ENCODE peak calls at places on chromosome 6, in ten cellular contexts. One of them, this sample, is unnamed.

GRCh38 chr6:56709650-56710049 is 67.0 kb upstream of the DST start:
- DNase-seq in choroid plexus epithelial cell: no peak
- DNase-seq in AG20443: no peak
- DNase-seq in midbrain: no peak
- DNase-seq in mucosa of gallbladder: no peak
- DNase-seq in GM23338: peak; percentile 50
- DNase-seq in iPS DF 19.7: no peak
- DNase-seq in activated CD4-positive, CD25-positive, alpha-beta regulatory T cell: no peak
- DNase-seq in Daoy: no peak
- DNase-seq in NCI-H748 treated with DMSO at 0.1 percent for 48 hours: no peak
- DNase-seq in this sample: no peak

GRCh38 chr6:139977887-139978332 is 603.5 kb upstream of the CITED2 start:
- DNase-seq in midbrain: no peak
- DNase-seq in NCI-H748 treated with DMSO at 0.1 percent for 48 hours: no peak
- DNase-seq in GM23338: no peak
- DNase-seq in activated CD4-positive, CD25-positive, alpha-beta regulatory T cell: no peak
- DNase-seq in iPS DF 19.7: no peak
- DNase-seq in choroid plexus epithelial cell: peak; percentile 90
- DNase-seq in Daoy: peak; percentile 46
- DNase-seq in mucosa of gallbladder: no peak
- DNase-seq in AG20443: peak; percentile 54
- DNase-seq in this sample: peak; percentile 57

GRCh38 chr6:85002847-85003246 is 238.4 kb upstream of the TBX18 start:
- DNase-seq in activated CD4-positive, CD25-positive, alpha-beta regulatory T cell: no peak
- DNase-seq in AG20443: no peak
- DNase-seq in iPS DF 19.7: no peak
- DNase-seq in NCI-H748 treated with DMSO at 0.1 percent for 48 hours: no peak
- DNase-seq in mucosa of gallbladder: no peak
- DNase-seq in midbrain: no peak
- DNase-seq in Daoy: no peak
- DNase-seq in choroid plexus epithelial cell: no peak
- DNase-seq in GM23338: no peak
- DNase-seq in this sample: no peak

GRCh38 chr6:71404145-71404966 is 115.7 kb downstream of the OGFRL1 start:
- DNase-seq in GM23338: peak; percentile 62
- DNase-seq in iPS DF 19.7: peak; percentile 57
- DNase-seq in mucosa of gallbladder: peak; percentile 36
- DNase-seq in Daoy: peak; percentile 90
- DNase-seq in midbrain: no peak
- DNase-seq in AG20443: peak; percentile 51
- DNase-seq in activated CD4-positive, CD25-positive, alpha-beta regulatory T cell: no peak
- DNase-seq in choroid plexus epithelial cell: peak; percentile 90
- DNase-seq in NCI-H748 treated with DMSO at 0.1 percent for 48 hours: no peak
- DNase-seq in this sample: peak; percentile 85

GRCh38 chr6:39927159-39927558 is 7.1 kb downstream of the MOCS1 start:
- DNase-seq in NCI-H748 treated with DMSO at 0.1 percent for 48 hours: no peak
- DNase-seq in choroid plexus epithelial cell: peak; percentile 63
- DNase-seq in iPS DF 19.7: no peak
- DNase-seq in mucosa of gallbladder: no peak
- DNase-seq in midbrain: no peak
- DNase-seq in Daoy: peak; percentile 61
- DNase-seq in GM23338: no peak
- DNase-seq in activated CD4-positive, CD25-positive, alpha-beta regulatory T cell: no peak
- DNase-seq in AG20443: no peak
- DNase-seq in this sample: peak; percentile 38

GRCh38 chr6:80438728-80439127 is 332.3 kb downstream of the BCKDHB start:
- DNase-seq in mucosa of gallbladder: no peak
- DNase-seq in Daoy: peak; percentile 75
- DNase-seq in choroid plexus epithelial cell: peak; percentile 82
- DNase-seq in activated CD4-positive, CD25-positive, alpha-beta regulatory T cell: no peak
- DNase-seq in AG20443: peak; percentile 70
- DNase-seq in GM23338: peak; percentile 36
- DNase-seq in midbrain: no peak
- DNase-seq in NCI-H748 treated with DMSO at 0.1 percent for 48 hours: no peak
- DNase-seq in iPS DF 19.7: no peak
- DNase-seq in this sample: peak; percentile 67

GRCh38 chr6:44298864-44299263 is 14.3 kb downstream of the AARS2 start:
- DNase-seq in activated CD4-positive, CD25-positive, alpha-beta regulatory T cell: no peak
- DNase-seq in mucosa of gallbladder: no peak
- DNase-seq in GM23338: no peak
- DNase-seq in midbrain: no peak
- DNase-seq in AG20443: no peak
- DNase-seq in NCI-H748 treated with DMSO at 0.1 percent for 48 hours: no peak
- DNase-seq in choroid plexus epithelial cell: no peak
- DNase-seq in Daoy: no peak
- DNase-seq in iPS DF 19.7: no peak
- DNase-seq in this sample: no peak

GRCh38 chr6:120938876-120939231 is 395.4 kb downstream of the TBC1D32 start:
- DNase-seq in Daoy: no peak
- DNase-seq in mucosa of gallbladder: no peak
- DNase-seq in GM23338: no peak
- DNase-seq in iPS DF 19.7: no peak
- DNase-seq in midbrain: no peak
- DNase-seq in activated CD4-positive, CD25-positive, alpha-beta regulatory T cell: no peak
- DNase-seq in choroid plexus epithelial cell: no peak
- DNase-seq in NCI-H748 treated with DMSO at 0.1 percent for 48 hours: no peak
- DNase-seq in AG20443: no peak
- DNase-seq in this sample: no peak

GRCh38 chr6:33552252-33552651 is 27.8 kb downstream of the BAK1 start:
- DNase-seq in choroid plexus epithelial cell: no peak
- DNase-seq in activated CD4-positive, CD25-positive, alpha-beta regulatory T cell: no peak
- DNase-seq in Daoy: no peak
- DNase-seq in iPS DF 19.7: no peak
- DNase-seq in mucosa of gallbladder: no peak
- DNase-seq in GM23338: no peak
- DNase-seq in AG20443: no peak
- DNase-seq in NCI-H748 treated with DMSO at 0.1 percent for 48 hours: no peak
- DNase-seq in midbrain: no peak
- DNase-seq in this sample: no peak

GRCh38 chr6:19337103-19337502 is 500.1 kb upstream of the ID4 start:
- DNase-seq in activated CD4-positive, CD25-positive, alpha-beta regulatory T cell: no peak
- DNase-seq in Daoy: no peak
- DNase-seq in GM23338: no peak
- DNase-seq in AG20443: no peak
- DNase-seq in mucosa of gallbladder: no peak
- DNase-seq in choroid plexus epithelial cell: no peak
- DNase-seq in iPS DF 19.7: no peak
- DNase-seq in NCI-H748 treated with DMSO at 0.1 percent for 48 hours: no peak
- DNase-seq in midbrain: no peak
- DNase-seq in this sample: no peak

GRCh38 chr6:167744681-167745659 is 81.7 kb upstream of the AFDN start:
- DNase-seq in activated CD4-positive, CD25-positive, alpha-beta regulatory T cell: no peak
- DNase-seq in choroid plexus epithelial cell: no peak
- DNase-seq in Daoy: no peak
- DNase-seq in NCI-H748 treated with DMSO at 0.1 percent for 48 hours: no peak
- DNase-seq in GM23338: no peak
- DNase-seq in iPS DF 19.7: no peak
- DNase-seq in AG20443: no peak
- DNase-seq in midbrain: no peak
- DNase-seq in mucosa of gallbladder: no peak
- DNase-seq in this sample: no peak

GRCh38 chr6:139030539-139030938 is 2.0 kb downstream of the ABRACL start:
- DNase-seq in Daoy: no peak
- DNase-seq in iPS DF 19.7: no peak
- DNase-seq in midbrain: no peak
- DNase-seq in choroid plexus epithelial cell: no peak
- DNase-seq in NCI-H748 treated with DMSO at 0.1 percent for 48 hours: peak; percentile 33
- DNase-seq in mucosa of gallbladder: no peak
- DNase-seq in GM23338: no peak
- DNase-seq in activated CD4-positive, CD25-positive, alpha-beta regulatory T cell: no peak
- DNase-seq in AG20443: no peak
- DNase-seq in this sample: no peak

GRCh38 chr6:165049362-165049761 is 260.0 kb downstream of the C6orf118 start:
- DNase-seq in NCI-H748 treated with DMSO at 0.1 percent for 48 hours: peak; percentile 37
- DNase-seq in GM23338: peak; percentile 89
- DNase-seq in choroid plexus epithelial cell: peak; percentile 2
- DNase-seq in iPS DF 19.7: peak; percentile 75
- DNase-seq in Daoy: peak; percentile 7
- DNase-seq in midbrain: peak; percentile 3
- DNase-seq in AG20443: peak; percentile 18
- DNase-seq in mucosa of gallbladder: peak; percentile 67
- DNase-seq in activated CD4-positive, CD25-positive, alpha-beta regulatory T cell: no peak
- DNase-seq in this sample: no peak

GRCh38 chr6:73134588-73134987 is 90.7 kb downstream of the KHDC1L start:
- DNase-seq in activated CD4-positive, CD25-positive, alpha-beta regulatory T cell: no peak
- DNase-seq in Daoy: peak; percentile 48
- DNase-seq in AG20443: peak; percentile 35
- DNase-seq in midbrain: no peak
- DNase-seq in mucosa of gallbladder: no peak
- DNase-seq in NCI-H748 treated with DMSO at 0.1 percent for 48 hours: no peak
- DNase-seq in GM23338: peak; percentile 92
- DNase-seq in iPS DF 19.7: peak; percentile 72
- DNase-seq in choroid plexus epithelial cell: peak; percentile 58
- DNase-seq in this sample: peak; percentile 6

GRCh38 chr6:157186785-157187181 is 136.5 kb downstream of the TMEM242 start:
- DNase-seq in Daoy: no peak
- DNase-seq in AG20443: no peak
- DNase-seq in choroid plexus epithelial cell: no peak
- DNase-seq in activated CD4-positive, CD25-positive, alpha-beta regulatory T cell: no peak
- DNase-seq in NCI-H748 treated with DMSO at 0.1 percent for 48 hours: no peak
- DNase-seq in midbrain: no peak
- DNase-seq in iPS DF 19.7: no peak
- DNase-seq in GM23338: no peak
- DNase-seq in mucosa of gallbladder: no peak
- DNase-seq in this sample: no peak

GRCh38 chr6:41200296-41200900 is 551 bp downstream of the TREML2 start:
- DNase-seq in AG20443: no peak
- DNase-seq in Daoy: peak; percentile 26
- DNase-seq in iPS DF 19.7: no peak
- DNase-seq in midbrain: no peak
- DNase-seq in choroid plexus epithelial cell: peak; percentile 56
- DNase-seq in mucosa of gallbladder: no peak
- DNase-seq in activated CD4-positive, CD25-positive, alpha-beta regulatory T cell: no peak
- DNase-seq in NCI-H748 treated with DMSO at 0.1 percent for 48 hours: no peak
- DNase-seq in GM23338: peak; percentile 35
- DNase-seq in this sample: no peak

GRCh38 chr6:148501178-148501590 is 158.5 kb downstream of the SASH1 start:
- DNase-seq in mucosa of gallbladder: no peak
- DNase-seq in GM23338: no peak
- DNase-seq in AG20443: peak; percentile 84
- DNase-seq in choroid plexus epithelial cell: peak; percentile 85
- DNase-seq in NCI-H748 treated with DMSO at 0.1 percent for 48 hours: no peak
- DNase-seq in iPS DF 19.7: no peak
- DNase-seq in midbrain: no peak
- DNase-seq in Daoy: peak; percentile 95
- DNase-seq in activated CD4-positive, CD25-positive, alpha-beta regulatory T cell: no peak
- DNase-seq in this sample: peak; percentile 93

GRCh38 chr6:135281907-135282306 is 100.8 kb downstream of the MYB start:
- DNase-seq in choroid plexus epithelial cell: no peak
- DNase-seq in midbrain: no peak
- DNase-seq in GM23338: no peak
- DNase-seq in AG20443: no peak
- DNase-seq in NCI-H748 treated with DMSO at 0.1 percent for 48 hours: no peak
- DNase-seq in mucosa of gallbladder: no peak
- DNase-seq in iPS DF 19.7: no peak
- DNase-seq in Daoy: no peak
- DNase-seq in activated CD4-positive, CD25-positive, alpha-beta regulatory T cell: no peak
- DNase-seq in this sample: no peak

GRCh38 chr6:126824226-126824625 is 294.2 kb upstream of the RSPO3 start:
- DNase-seq in midbrain: no peak
- DNase-seq in activated CD4-positive, CD25-positive, alpha-beta regulatory T cell: no peak
- DNase-seq in iPS DF 19.7: no peak
- DNase-seq in GM23338: peak; percentile 66
- DNase-seq in choroid plexus epithelial cell: peak; percentile 52
- DNase-seq in Daoy: no peak
- DNase-seq in mucosa of gallbladder: no peak
- DNase-seq in NCI-H748 treated with DMSO at 0.1 percent for 48 hours: no peak
- DNase-seq in AG20443: no peak
- DNase-seq in this sample: no peak

GRCh38 chr6:17393335-17394191 is at the start of gene CAP2:
- DNase-seq in midbrain: peak; percentile 29
- DNase-seq in Daoy: peak; percentile 84
- DNase-seq in AG20443: peak; percentile 86
- DNase-seq in NCI-H748 treated with DMSO at 0.1 percent for 48 hours: peak; percentile 63
- DNase-seq in iPS DF 19.7: peak; percentile 57
- DNase-seq in GM23338: peak; percentile 88
- DNase-seq in choroid plexus epithelial cell: peak; percentile 32
- DNase-seq in activated CD4-positive, CD25-positive, alpha-beta regulatory T cell: no peak
- DNase-seq in mucosa of gallbladder: peak; percentile 51
- DNase-seq in this sample: peak; percentile 51

GRCh38 chr6:129567374-129567773 is 142.6 kb downstream of the ARHGAP18 start:
- DNase-seq in midbrain: no peak
- DNase-seq in iPS DF 19.7: no peak
- DNase-seq in AG20443: no peak
- DNase-seq in mucosa of gallbladder: no peak
- DNase-seq in Daoy: peak; percentile 27
- DNase-seq in GM23338: peak; percentile 87
- DNase-seq in choroid plexus epithelial cell: peak; percentile 60
- DNase-seq in activated CD4-positive, CD25-positive, alpha-beta regulatory T cell: no peak
- DNase-seq in NCI-H748 treated with DMSO at 0.1 percent for 48 hours: no peak
- DNase-seq in this sample: peak; percentile 28

GRCh38 chr6:33771342-33772113 is 17.4 kb downstream of the LEMD2 start:
- DNase-seq in GM23338: peak; percentile 96
- DNase-seq in NCI-H748 treated with DMSO at 0.1 percent for 48 hours: no peak
- DNase-seq in Daoy: peak; percentile 97
- DNase-seq in choroid plexus epithelial cell: peak; percentile 100
- DNase-seq in activated CD4-positive, CD25-positive, alpha-beta regulatory T cell: peak; percentile 18
- DNase-seq in iPS DF 19.7: peak; percentile 59
- DNase-seq in midbrain: peak; percentile 62
- DNase-seq in mucosa of gallbladder: peak; percentile 58
- DNase-seq in AG20443: peak; percentile 94
- DNase-seq in this sample: peak; percentile 98

GRCh38 chr6:138785980-138786379 is 9.9 kb upstream of the ECT2L start:
- DNase-seq in iPS DF 19.7: no peak
- DNase-seq in activated CD4-positive, CD25-positive, alpha-beta regulatory T cell: no peak
- DNase-seq in GM23338: no peak
- DNase-seq in choroid plexus epithelial cell: no peak
- DNase-seq in AG20443: no peak
- DNase-seq in NCI-H748 treated with DMSO at 0.1 percent for 48 hours: no peak
- DNase-seq in mucosa of gallbladder: no peak
- DNase-seq in midbrain: peak; percentile 27
- DNase-seq in Daoy: no peak
- DNase-seq in this sample: peak; percentile 20

GRCh38 chr6:99121748-99122147 is 174.0 kb upstream of the FBXL4 start:
- DNase-seq in GM23338: no peak
- DNase-seq in Daoy: no peak
- DNase-seq in mucosa of gallbladder: no peak
- DNase-seq in NCI-H748 treated with DMSO at 0.1 percent for 48 hours: no peak
- DNase-seq in iPS DF 19.7: no peak
- DNase-seq in activated CD4-positive, CD25-positive, alpha-beta regulatory T cell: no peak
- DNase-seq in AG20443: no peak
- DNase-seq in midbrain: no peak
- DNase-seq in choroid plexus epithelial cell: no peak
- DNase-seq in this sample: no peak

GRCh38 chr6:130453230-130453629 is 87.4 kb downstream of the TMEM200A start:
- DNase-seq in iPS DF 19.7: no peak
- DNase-seq in GM23338: no peak
- DNase-seq in choroid plexus epithelial cell: peak; percentile 85
- DNase-seq in Daoy: no peak
- DNase-seq in AG20443: peak; percentile 22
- DNase-seq in activated CD4-positive, CD25-positive, alpha-beta regulatory T cell: no peak
- DNase-seq in mucosa of gallbladder: no peak
- DNase-seq in NCI-H748 treated with DMSO at 0.1 percent for 48 hours: no peak
- DNase-seq in midbrain: no peak
- DNase-seq in this sample: peak; percentile 82

GRCh38 chr6:147022041-147022440 is 182.2 kb upstream of the STXBP5 start:
- DNase-seq in midbrain: no peak
- DNase-seq in activated CD4-positive, CD25-positive, alpha-beta regulatory T cell: no peak
- DNase-seq in Daoy: peak; percentile 40
- DNase-seq in NCI-H748 treated with DMSO at 0.1 percent for 48 hours: no peak
- DNase-seq in iPS DF 19.7: no peak
- DNase-seq in mucosa of gallbladder: no peak
- DNase-seq in AG20443: no peak
- DNase-seq in GM23338: no peak
- DNase-seq in choroid plexus epithelial cell: peak; percentile 40
- DNase-seq in this sample: peak; percentile 70

GRCh38 chr6:85569323-85569722 is 24.3 kb downstream of the SNX14 start:
- DNase-seq in mucosa of gallbladder: no peak
- DNase-seq in choroid plexus epithelial cell: peak; percentile 31
- DNase-seq in activated CD4-positive, CD25-positive, alpha-beta regulatory T cell: no peak
- DNase-seq in AG20443: peak; percentile 26
- DNase-seq in GM23338: no peak
- DNase-seq in midbrain: no peak
- DNase-seq in Daoy: peak; percentile 20
- DNase-seq in iPS DF 19.7: no peak
- DNase-seq in NCI-H748 treated with DMSO at 0.1 percent for 48 hours: no peak
- DNase-seq in this sample: peak; percentile 44

GRCh38 chr6:2766767-2767314 is 1.6 kb downstream of the WRNIP1 start:
- DNase-seq in GM23338: no peak
- DNase-seq in mucosa of gallbladder: no peak
- DNase-seq in iPS DF 19.7: no peak
- DNase-seq in activated CD4-positive, CD25-positive, alpha-beta regulatory T cell: no peak
- DNase-seq in Daoy: no peak
- DNase-seq in choroid plexus epithelial cell: no peak
- DNase-seq in NCI-H748 treated with DMSO at 0.1 percent for 48 hours: peak; percentile 24
- DNase-seq in AG20443: no peak
- DNase-seq in midbrain: no peak
- DNase-seq in this sample: peak; percentile 33